ENCODE peak calls at places on chromosomes 4 and X, in six cellular contexts. E, I, T, U, M and X are unnamed samples.

GRCh38 chr4:66489370-66489769 is 819.1 kb upstream of the EPHA5 start:
- DNase-seq in U (no peak), T (no peak), M (no peak), I (peak), E (no peak), X (no peak)

GRCh38 chr4:3287271-3287971 is 5.4 kb upstream of the RGS12 start:
- DNase-seq in E (peak), U (no peak), T (no peak), M (no peak), I (no peak), X (no peak)

GRCh38 chr4:103895876-103896465 is 176.2 kb upstream of the TACR3 start:
- DNase-seq in U (no peak), M (no peak), I (no peak), E (no peak), T (no peak), X (no peak)

GRCh38 chr4:83362492-83363329 is 28.1 kb upstream of the HPSE start:
- DNase-seq in U (no peak), M (peak), E (no peak), T (no peak), I (peak), X (no peak)

GRCh38 chrX:97563531-97564133 is 679.9 kb downstream of the RPA4 start:
- DNase-seq in M (no peak), U (peak), T (no peak), E (no peak), I (peak), X (peak)

GRCh38 chrX:71095971-71096701 is 485 bp downstream of the FOXO4 start:
- DNase-seq in E (peak), M (no peak), T (no peak), U (no peak), I (peak), X (peak)

GRCh38 chr4:173448103-173448502 is 49.2 kb upstream of the SCRG1 start:
- DNase-seq in M (no peak), U (no peak), E (no peak), I (peak), T (no peak), X (no peak)

GRCh38 chr4:153790962-153791551 is 2.2 kb upstream of the SFRP2 start:
- DNase-seq in E (peak), I (no peak), T (peak), M (no peak), U (peak), X (no peak)